ENCODE peak calls at places on chromosomes 6 and 20, in six cellular contexts. X, R, E, Z, T and B are unnamed samples.

GRCh38 chr6:1296542-1296941 is 15.4 kb upstream of the FOXQ1 start:
- DNase-seq in X (no peak), R (no peak), E (no peak), Z (no peak), T (no peak), B (no peak)

GRCh38 chr20:57211949-57212889 is 54.2 kb downstream of the BMP7 start:
- DNase-seq in X (peak), R (peak), E (peak), Z (no peak), T (no peak), B (peak)

GRCh38 chr6:169427856-169428255 is 174.2 kb upstream of the THBS2 start:
- DNase-seq in X (peak), R (no peak), E (peak), Z (no peak), T (no peak), B (no peak)

GRCh38 chr6:133099573-133099972 is 141.6 kb upstream of the EYA4 start:
- DNase-seq in X (no peak), R (no peak), E (no peak), Z (no peak), T (no peak), B (no peak)

GRCh38 chr20:19129306-19129705 is 83.1 kb upstream of the SLC24A3 start:
- DNase-seq in X (no peak), R (no peak), E (no peak), Z (no peak), T (no peak), B (no peak)

GRCh38 chr6:7919871-7920270 is 9.3 kb upstream of the TXNDC5 start:
- DNase-seq in X (no peak), R (no peak), E (no peak), Z (no peak), T (peak), B (no peak)

GRCh38 chr20:6120491-6120988 is 2.3 kb downstream of the FERMT1 start:
- DNase-seq in X (no peak), R (no peak), E (no peak), Z (no peak), T (no peak), B (no peak)

GRCh38 chr6:169839029-169839481 is 87.6 kb downstream of the ERMARD start:
- DNase-seq in X (peak), R (no peak), E (no peak), Z (peak), T (no peak), B (peak)

GRCh38 chr20:956330-956951 is 40.3 kb upstream of the ANGPT4 start:
- DNase-seq in X (peak), R (peak), E (peak), Z (peak), T (peak), B (peak)

GRCh38 chr6:159760602-159761057 is 1.2 kb upstream of the ACAT2 start:
- DNase-seq in X (no peak), R (no peak), E (peak), Z (no peak), T (no peak), B (no peak)

GRCh38 chr6:110876170-110876773 is 1.7 kb downstream of the AMD1 start:
- DNase-seq in X (peak), R (peak), E (peak), Z (peak), T (peak), B (peak)

GRCh38 chr20:4546786-4547185 is 174.9 kb upstream of the PRND start:
- DNase-seq in X (no peak), R (no peak), E (no peak), Z (no peak), T (no peak), B (no peak)

GRCh38 chr6:158468666-158469065 is 91.2 kb upstream of the TMEM181 start:
- DNase-seq in X (no peak), R (no peak), E (no peak), Z (no peak), T (no peak), B (no peak)

GRCh38 chr6:90502866-90503407 is 83.9 kb downstream of the MAP3K7 start:
- DNase-seq in X (no peak), R (no peak), E (no peak), Z (no peak), T (no peak), B (no peak)

GRCh38 chr6:14888575-14889000 is 357.3 kb upstream of the JARID2 start:
- DNase-seq in X (no peak), R (no peak), E (no peak), Z (no peak), T (no peak), B (no peak)

GRCh38 chr6:109961666-109962065 is 16.4 kb upstream of the GPR6 start:
- DNase-seq in X (no peak), R (no peak), E (no peak), Z (no peak), T (no peak), B (no peak)

GRCh38 chr20:8996817-8997512 is 71.9 kb upstream of the PLCB4 start:
- DNase-seq in X (no peak), R (no peak), E (no peak), Z (no peak), T (no peak), B (no peak)

GRCh38 chr20:58987790-58988564 is 6.9 kb downstream of the NELFCD start:
- DNase-seq in X (peak), R (no peak), E (no peak), Z (no peak), T (no peak), B (peak)

GRCh38 chr6:44617416-44617815 is 229.9 kb downstream of the CDC5L start:
- DNase-seq in X (no peak), R (no peak), E (no peak), Z (no peak), T (no peak), B (no peak)

GRCh38 chr6:24987439-24987838 is 51.7 kb upstream of the RIPOR2 start:
- DNase-seq in X (no peak), R (no peak), E (no peak), Z (no peak), T (no peak), B (no peak)

GRCh38 chr6:72798196-72798595 is 176.3 kb downstream of the KCNQ5 start:
- DNase-seq in X (no peak), R (no peak), E (no peak), Z (no peak), T (no peak), B (no peak)

GRCh38 chr6:82205793-82206425 is 41.6 kb downstream of the IBTK start:
- DNase-seq in X (no peak), R (peak), E (no peak), Z (no peak), T (no peak), B (no peak)

GRCh38 chr6:39855356-39855995 is 63.3 kb downstream of the DAAM2 start:
- DNase-seq in X (peak), R (no peak), E (no peak), Z (no peak), T (no peak), B (no peak)